ENCODE peak calls at places on chromosomes 4 and X, in nine cellular contexts. Z, B, S, T, L, K, P, D and U are unnamed samples.

GRCh38 chr4:179437962-179438361 is 1995.7 kb upstream of the AGA start:
- DNase-seq in Z (no peak), S (no peak), P (no peak), L (no peak), K (no peak), T (no peak), B (no peak), D (no peak), U (no peak)

GRCh38 chrX:105098812-105099211 is 121.7 kb downstream of the TEX13A start:
- DNase-seq in B (no peak), P (no peak), Z (no peak), D (no peak), T (no peak), S (no peak), L (no peak), K (no peak), U (peak)

GRCh38 chr4:56077676-56078075 is 128.9 kb downstream of the CEP135 start:
- DNase-seq in L (no peak), D (no peak), Z (peak), B (no peak), P (no peak), K (no peak), T (no peak), S (no peak), U (no peak)

GRCh38 chr4:71009796-71010588 is 16.5 kb downstream of the DCK start:
- DNase-seq in P (no peak), Z (peak), L (peak), B (peak), D (no peak), T (peak), S (no peak), K (no peak), U (peak)

GRCh38 chr4:139281212-139281611 is 1.2 kb upstream of the MGARP start:
- DNase-seq in K (no peak), Z (no peak), T (no peak), B (no peak), D (no peak), S (no peak), P (no peak), L (no peak), U (peak)

GRCh38 chrX:119089619-119090018 is 16.8 kb downstream of the CT47C1 start:
- DNase-seq in L (no peak), S (no peak), D (no peak), K (no peak), T (no peak), P (no peak), B (no peak), Z (no peak), U (no peak)

GRCh38 chr4:27624749-27625148 is 764.1 kb downstream of the STIM2 start:
- DNase-seq in D (no peak), Z (no peak), L (no peak), S (no peak), B (no peak), P (no peak), K (no peak), T (no peak), U (no peak)

GRCh38 chrX:136176399-136176825 is 29.1 kb downstream of the FHL1 start:
- DNase-seq in S (no peak), B (no peak), Z (no peak), K (peak), T (no peak), L (peak), D (no peak), P (no peak), U (peak)

GRCh38 chr4:906311-907102 is 25.6 kb downstream of the GAK start:
- DNase-seq in L (no peak), K (no peak), Z (no peak), B (no peak), S (no peak), P (no peak), T (no peak), D (no peak), U (no peak)

GRCh38 chr4:113697429-113697828 is 64.1 kb downstream of the CAMK2D start:
- DNase-seq in P (no peak), D (no peak), K (no peak), L (no peak), T (no peak), Z (no peak), S (no peak), B (no peak), U (no peak)

GRCh38 chr4:26839534-26839951 is 21.1 kb upstream of the STIM2 start:
- DNase-seq in S (no peak), B (no peak), T (no peak), P (no peak), L (peak), K (no peak), D (no peak), Z (peak), U (peak)

GRCh38 chr4:121139533-121140222 is 24.4 kb downstream of the TNIP3 start:
- DNase-seq in P (no peak), L (peak), K (no peak), Z (no peak), B (no peak), S (no peak), D (no peak), T (peak), U (no peak)

GRCh38 chr4:40253906-40254305 is 57.1 kb downstream of the RHOH start:
- DNase-seq in B (no peak), D (no peak), T (no peak), K (no peak), L (no peak), S (no peak), Z (no peak), P (no peak), U (no peak)

GRCh38 chr4:40258624-40259023 is 61.8 kb downstream of the RHOH start:
- DNase-seq in Z (no peak), S (no peak), L (no peak), T (peak), D (no peak), P (no peak), B (no peak), K (no peak), U (no peak)

GRCh38 chr4:40254961-40255721 is 58.3 kb downstream of the RHOH start:
- DNase-seq in D (no peak), Z (no peak), B (no peak), P (no peak), T (no peak), L (peak), S (no peak), K (no peak), U (peak)

GRCh38 chr4:40256329-40256728 is 59.5 kb downstream of the RHOH start:
- DNase-seq in S (no peak), K (no peak), P (no peak), Z (no peak), L (no peak), B (no peak), D (no peak), T (no peak), U (peak)

GRCh38 chr4:40255722-40256281 is 59.0 kb downstream of the RHOH start:
- DNase-seq in Z (no peak), B (no peak), T (no peak), P (no peak), K (no peak), S (no peak), L (peak), D (no peak), U (peak)
- H3K27ac ChIP-seq in Z (no peak), B (no peak), T (no peak), P (no peak), K (no peak), S (no peak), L (peak), D (no peak), U (peak)

DNA sequence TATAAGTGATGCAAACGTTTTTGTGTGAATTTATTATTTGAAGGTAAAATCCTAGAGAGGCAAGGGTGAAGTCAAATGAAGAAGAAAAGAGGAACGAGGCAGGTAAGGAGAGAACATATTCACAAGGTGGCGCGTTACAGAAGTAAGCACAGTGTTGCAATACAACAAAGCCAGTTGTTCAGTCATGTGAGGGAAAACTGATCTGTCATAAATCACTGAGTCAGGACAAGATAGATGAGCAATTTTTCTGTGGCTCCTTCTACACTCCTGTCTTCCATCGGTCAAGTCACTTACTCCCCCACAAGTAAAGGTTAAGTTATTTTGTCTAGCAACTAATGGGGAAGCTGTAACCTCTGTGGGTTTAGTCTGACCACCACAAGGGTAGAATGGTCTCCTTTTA is 203.0 kb upstream of the GK2 start:
- DNase-seq in Z (no peak), L (no peak), S (no peak), B (no peak), P (no peak), K (no peak), T (no peak), D (no peak), U (no peak)
- H3K27ac ChIP-seq in Z (no peak), L (no peak), S (no peak), B (no peak), P (no peak), K (no peak), T (no peak), D (no peak), U (no peak)

GRCh38 chr4:169133932-169134331 is 123.9 kb upstream of the CBR4 start:
- DNase-seq in P (no peak), D (no peak), L (no peak), B (no peak), T (no peak), K (no peak), S (no peak), Z (no peak), U (no peak)

GRCh38 chr4:169137555-169137920 is 127.5 kb upstream of the CBR4 start:
- DNase-seq in S (no peak), Z (no peak), K (no peak), T (no peak), P (no peak), D (no peak), B (no peak), L (no peak), U (no peak)

GRCh38 chr4:169135776-169136175 is 125.7 kb upstream of the CBR4 start:
- DNase-seq in K (no peak), B (no peak), D (no peak), Z (no peak), P (no peak), T (no peak), L (no peak), S (no peak), U (no peak)

GRCh38 chr4:169136796-169137554 is 126.9 kb upstream of the CBR4 start:
- DNase-seq in P (no peak), Z (no peak), B (no peak), T (no peak), S (no peak), L (no peak), D (no peak), K (no peak), U (no peak)

GRCh38 chr4:169136330-169136729 is 126.3 kb upstream of the CBR4 start:
- DNase-seq in L (no peak), S (no peak), T (no peak), B (no peak), K (no peak), Z (no peak), P (no peak), D (no peak), U (no peak)
- H3K27ac ChIP-seq in L (no peak), S (no peak), T (no peak), B (no peak), K (no peak), Z (no peak), P (peak), D (no peak), U (no peak)

GRCh38 chr4:180513076-180513475 is 1730.1 kb upstream of the TENM3 start:
- DNase-seq in Z (peak), L (no peak), T (no peak), D (no peak), S (no peak), K (no peak), P (no peak), B (no peak), U (no peak)
- H3K27ac ChIP-seq in Z (no peak), L (no peak), T (no peak), D (no peak), S (no peak), K (no peak), P (no peak), B (no peak), U (no peak)